ENCODE peak calls at places on chromosomes 3 and 15, in five cellular contexts. K is HCT116, A is mammary epithelial cell, D is heart right ventricle, O is stomach. P is an unnamed sample.

GRCh38 chr15:51550841-51551240 is 71.7 kb downstream of the DMXL2 start:
- DNase-seq in K (no peak), A (no peak), D (no peak), O (no peak), P (no peak)

GRCh38 chr3:159807137-159808028 is 181.3 kb upstream of the IL12A start:
- DNase-seq in K (no peak), A (peak), D (no peak), O (no peak), P (no peak)

GRCh38 chr15:90091156-90091931 is 10.9 kb downstream of the IDH2 start:
- DNase-seq in K (no peak), A (no peak), D (no peak), O (no peak), P (no peak)

GRCh38 chr15:60744826-60745225 is 265.9 kb upstream of the ICE2 start:
- DNase-seq in K (no peak), A (no peak), D (peak), O (no peak), P (no peak)

GRCh38 chr3:33194303-33194702 is 24.3 kb downstream of the SUSD5 start:
- DNase-seq in K (no peak), A (peak), D (no peak), O (no peak), P (no peak)

GRCh38 chr15:63255485-63255990 is 21.9 kb upstream of the APH1B start:
- DNase-seq in K (no peak), A (no peak), D (no peak), O (no peak), P (no peak)

GRCh38 chr3:50515565-50516047 is 12.2 kb upstream of the CACNA2D2 start:
- DNase-seq in K (no peak), A (no peak), D (peak), O (no peak), P (no peak)

GRCh38 chr3:195896361-195897080 is 11.8 kb downstream of the TNK2 start:
- DNase-seq in K (no peak), A (no peak), D (no peak), O (no peak), P (no peak)

GRCh38 chr3:42306499-42306898 is 40.5 kb upstream of the CCK start:
- DNase-seq in K (no peak), A (no peak), D (no peak), O (no peak), P (no peak)

GRCh38 chr15:79002631-79003030 is 57.8 kb upstream of the CTSH start:
- DNase-seq in K (no peak), A (no peak), D (no peak), O (no peak), P (no peak)

GRCh38 chr3:105162448-105162847 is 204.3 kb upstream of the ALCAM start:
- DNase-seq in K (no peak), A (no peak), D (no peak), O (no peak), P (no peak)

GRCh38 chr15:59952960-59953359 is 51.2 kb upstream of the FOXB1 start:
- DNase-seq in K (no peak), A (no peak), D (no peak), O (no peak), P (no peak)

GRCh38 chr3:134077649-134078081 is 47.9 kb upstream of the SLCO2A1 start:
- DNase-seq in K (no peak), A (no peak), D (no peak), O (no peak), P (no peak)

GRCh38 chr3:141093971-141094401 is 42.8 kb downstream of the SPSB4 start:
- DNase-seq in K (no peak), A (peak), D (peak), O (peak), P (no peak)

GRCh38 chr15:31338879-31339557 is 12.4 kb downstream of the KLF13 start:
- DNase-seq in K (no peak), A (peak), D (peak), O (no peak), P (no peak)

GRCh38 chr3:118960876-118961275 is 73.8 kb downstream of the IGSF11 start:
- DNase-seq in K (no peak), A (no peak), D (no peak), O (no peak), P (no peak)

GRCh38 chr15:52217186-52217585 is 26.0 kb upstream of the GNB5 start:
- DNase-seq in K (no peak), A (no peak), D (no peak), O (peak), P (peak)

GRCh38 chr3:4817128-4817527 is 162.1 kb upstream of the BHLHE40 start:
- DNase-seq in K (no peak), A (no peak), D (no peak), O (no peak), P (no peak)

GRCh38 chr3:99686955-99687612 is 48.7 kb downstream of the COL8A1 start:
- DNase-seq in K (peak), A (peak), D (peak), O (peak), P (peak)

GRCh38 chr15:38975282-38975990 is 410.8 kb upstream of the RASGRP1 start:
- DNase-seq in K (no peak), A (no peak), D (no peak), O (no peak), P (no peak)

GRCh38 chr3:101781166-101781565 is 2.2 kb downstream of the NXPE3 start:
- DNase-seq in K (no peak), A (no peak), D (no peak), O (no peak), P (no peak)

GRCh38 chr3:49316696-49317457 is 23.0 kb downstream of the USP4 start:
- DNase-seq in K (no peak), A (no peak), D (peak), O (no peak), P (no peak)

GRCh38 chr3:114624047-114624445 is 330.2 kb downstream of the TIGIT start:
- DNase-seq in K (no peak), A (no peak), D (peak), O (no peak), P (no peak)

GRCh38 chr3:194871143-194871863 is 185.6 kb downstream of the FAM43A start:
- DNase-seq in K (peak), A (peak), D (peak), O (peak), P (peak)

GRCh38 chr3:113662824-113663223 is 33.6 kb downstream of the USF3 start:
- DNase-seq in K (no peak), A (no peak), D (no peak), O (no peak), P (peak)

GRCh38 chr3:153829596-153830170 is 291.5 kb upstream of the ARHGEF26 start:
- DNase-seq in K (no peak), A (peak), D (no peak), O (no peak), P (no peak)

GRCh38 chr3:65666426-65667091 is 372.2 kb downstream of the MAGI1 start:
- DNase-seq in K (no peak), A (peak), D (no peak), O (no peak), P (no peak)

GRCh38 chr15:39156166-39156565 is 424.7 kb upstream of the THBS1 start:
- DNase-seq in K (no peak), A (no peak), D (peak), O (no peak), P (no peak)

GRCh38 chr3:85560088-85560790 is 601.5 kb downstream of the CADM2 start:
- DNase-seq in K (no peak), A (no peak), D (peak), O (peak), P (no peak)

GRCh38 chr3:53885239-53885638 is 3.3 kb upstream of the ACTR8 start:
- DNase-seq in K (no peak), A (peak), D (no peak), O (no peak), P (no peak)

GRCh38 chr15:95937128-95937528 is 393.4 kb upstream of the NR2F2 start:
- DNase-seq in K (no peak), A (no peak), D (no peak), O (no peak), P (no peak)

GRCh38 chr3:94159062-94159726 is 96.3 kb downstream of the NSUN3 start:
- DNase-seq in K (no peak), A (peak), D (no peak), O (no peak), P (peak)

GRCh38 chr15:98384328-98385029 is 263.9 kb upstream of the IGF1R start:
- DNase-seq in K (no peak), A (no peak), D (no peak), O (no peak), P (no peak)

GRCh38 chr3:59641169-59641914 is 591.5 kb upstream of the CFAP20DC start:
- DNase-seq in K (no peak), A (no peak), D (peak), O (no peak), P (no peak)

GRCh38 chr15:65613365-65613764 is 2.4 kb upstream of the INTS14 start:
- DNase-seq in K (no peak), A (no peak), D (no peak), O (no peak), P (no peak)

GRCh38 chr15:65611888-65612615 is 1.1 kb upstream of the INTS14 start:
- DNase-seq in K (no peak), A (no peak), D (no peak), O (no peak), P (peak)

GRCh38 chr15:65612616-65612946 is 1.6 kb upstream of the INTS14 start:
- DNase-seq in K (no peak), A (peak), D (no peak), O (no peak), P (no peak)

GRCh38 chr15:65610871-65611718 is at the start of gene INTS14:
- DNase-seq in K (peak), A (peak), D (peak), O (peak), P (peak)

GRCh38 chr15:65612949-65613348 is 2.0 kb upstream of the INTS14 start:
- DNase-seq in K (no peak), A (no peak), D (no peak), O (no peak), P (no peak)
- H3K27ac ChIP-seq in K (no peak), A (no peak), D (no peak), O (no peak), P (no peak)

GRCh38 chr15:81786776-81787175 is 259.0 kb downstream of the MEX3B start:
- DNase-seq in K (no peak), A (no peak), D (no peak), O (no peak), P (no peak)
- H3K4me3 ChIP-seq in K (no peak), A (no peak), D (no peak), O (no peak), P (no peak)

GRCh38 chr15:57307527-57308193 is 68.6 kb upstream of the CGNL1 start:
- DNase-seq in K (no peak), A (no peak), D (no peak), O (no peak), P (no peak)

GRCh38 chr15:57302640-57303257 is 73.6 kb upstream of the CGNL1 start:
- DNase-seq in K (no peak), A (no peak), D (no peak), O (no peak), P (no peak)

GRCh38 chr15:57306944-57307411 is 69.3 kb upstream of the CGNL1 start:
- DNase-seq in K (no peak), A (no peak), D (no peak), O (no peak), P (no peak)

GRCh38 chr15:57305009-57305408 is 71.3 kb upstream of the CGNL1 start:
- DNase-seq in K (no peak), A (no peak), D (no peak), O (no peak), P (no peak)

GRCh38 chr15:57306305-57306943 is 69.9 kb upstream of the CGNL1 start:
- DNase-seq in K (peak), A (peak), D (peak), O (peak), P (peak)
- H3K27ac ChIP-seq in K (no peak), A (no peak), D (peak), O (no peak), P (no peak)

GRCh38 chr15:66842710-66843441 is 140.8 kb downstream of the SMAD6 start:
- DNase-seq in K (no peak), A (no peak), D (peak), O (peak), P (peak)
- H3K4me3 ChIP-seq in K (peak), A (no peak), D (peak), O (peak), P (peak)

GRCh38 chr3:150543531-150543930 is 2.8 kb downstream of the SERP1 start:
- DNase-seq in K (no peak), A (no peak), D (no peak), O (no peak), P (no peak)
- H3K27ac ChIP-seq in K (no peak), A (peak), D (no peak), O (no peak), P (no peak)

GRCh38 chr3:136255672-136256406 is 5.7 kb downstream of the PCCB start:
- DNase-seq in K (no peak), A (no peak), D (no peak), O (no peak), P (peak)
- H3K4me3 ChIP-seq in K (no peak), A (no peak), D (no peak), O (no peak), P (no peak)

GRCh38 chr3:108603689-108604088 is 14.2 kb downstream of the DZIP3 start:
- DNase-seq in K (no peak), A (no peak), D (no peak), O (no peak), P (peak)
- H3K27ac ChIP-seq in K (no peak), A (no peak), D (no peak), O (no peak), P (no peak)

DNA sequence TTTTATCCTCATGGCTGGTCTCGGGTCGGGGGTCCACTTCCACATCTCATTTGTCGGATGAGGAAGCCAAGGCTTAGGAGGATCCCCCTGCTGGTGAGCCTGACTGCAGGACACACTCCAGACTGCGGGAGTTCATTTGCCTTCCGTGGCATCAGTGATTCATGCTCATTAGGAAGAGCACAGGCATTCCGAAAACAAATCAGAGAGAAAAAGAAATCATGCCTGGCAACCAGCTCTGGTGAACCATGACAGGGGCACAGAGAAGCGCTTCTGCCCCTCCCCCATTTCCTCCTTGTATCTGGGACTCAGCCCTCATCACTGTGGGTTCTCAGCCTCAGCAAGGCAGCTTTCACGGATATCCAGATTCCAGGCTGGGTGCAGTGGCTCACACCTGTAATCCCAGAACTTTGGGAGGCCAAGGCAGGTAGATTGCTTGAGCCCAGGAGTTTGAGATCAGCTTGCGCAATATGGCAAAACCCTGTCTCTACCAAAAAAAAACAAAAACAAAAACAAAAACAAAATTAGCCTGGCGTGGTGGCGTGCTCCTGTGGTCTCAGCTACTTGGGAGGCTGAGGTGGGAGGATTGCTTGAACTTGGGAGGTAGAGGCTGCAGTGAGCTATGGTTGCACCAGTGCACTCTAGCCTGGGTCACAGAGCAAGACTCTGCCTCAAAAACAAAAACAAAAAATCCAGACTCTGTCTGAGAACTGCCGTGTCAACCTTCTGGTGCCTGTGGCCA is 28.4 kb downstream of the IRAK2 start:
- DNase-seq in K (no peak), A (peak), D (no peak), O (peak), P (no peak)
- H3K4me3 ChIP-seq in K (no peak), A (no peak), D (no peak), O (no peak), P (no peak)

DNA sequence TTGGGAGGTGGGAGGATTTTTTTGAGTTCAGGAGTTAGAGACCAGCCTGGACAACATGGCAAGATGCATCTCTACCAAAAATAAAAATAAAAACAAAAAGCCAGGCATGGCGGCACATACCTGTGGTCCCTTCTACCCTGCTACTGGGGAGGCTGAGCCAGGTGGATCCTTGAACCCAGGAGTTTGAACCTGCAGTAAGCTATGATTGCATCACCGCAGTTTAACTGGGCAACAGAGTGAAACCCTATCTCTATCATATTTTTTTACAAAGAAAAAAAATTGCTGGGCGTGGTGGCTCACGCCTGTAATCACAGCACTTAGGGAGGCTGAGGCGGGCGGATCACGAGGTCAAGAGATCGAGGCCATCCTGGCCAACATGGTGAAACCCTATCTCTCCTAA is 35.8 kb upstream of the RPN1 start:
- DNase-seq in K (no peak), A (no peak), D (no peak), O (no peak), P (no peak)
- H3K27ac ChIP-seq in K (no peak), A (no peak), D (no peak), O (no peak), P (no peak)

GRCh38 chr3:171811913-171812321 is 1.6 kb upstream of the PLD1 start:
- DNase-seq in K (no peak), A (peak), D (no peak), O (no peak), P (no peak)
- H3K4me3 ChIP-seq in K (no peak), A (no peak), D (no peak), O (no peak), P (no peak)